ENCODE peak calls at places on chromosomes 1 and 21, in ten cellular contexts. M, Z, A, T, R, G, O, W, V and H are unnamed samples.

GRCh38 chr1:27557596-27558340 is 46.2 kb downstream of the AHDC1 start:
- DNase-seq in M (no peak), Z (no peak), A (no peak), T (no peak), R (peak), G (no peak), O (no peak), W (no peak), V (no peak), H (no peak)

GRCh38 chr21:42731264-42732032 is 78.0 kb downstream of the PDE9A start:
- DNase-seq in M (no peak), Z (no peak), A (no peak), T (no peak), R (no peak), G (no peak), O (no peak), W (no peak), V (no peak), H (no peak)

GRCh38 chr1:34140011-34140676 is 24.9 kb downstream of the CSMD2 start:
- DNase-seq in M (no peak), Z (no peak), A (no peak), T (no peak), R (no peak), G (no peak), O (no peak), W (no peak), V (no peak), H (no peak)

GRCh38 chr1:28199328-28200233 is 23.1 kb upstream of the PTAFR start:
- DNase-seq in M (peak), Z (peak), A (peak), T (no peak), R (no peak), G (no peak), O (no peak), W (no peak), V (peak), H (peak)

GRCh38 chr1:237152506-237153335 is 110.7 kb downstream of the RYR2 start:
- DNase-seq in M (no peak), Z (no peak), A (no peak), T (no peak), R (no peak), G (no peak), O (no peak), W (no peak), V (no peak), H (no peak)

GRCh38 chr1:245858683-245859509 is 648.2 kb downstream of the SMYD3 start:
- DNase-seq in M (no peak), Z (no peak), A (no peak), T (peak), R (peak), G (no peak), O (peak), W (no peak), V (no peak), H (no peak)

GRCh38 chr1:200238311-200238710 is 171.5 kb downstream of the ZNF281 start:
- DNase-seq in M (no peak), Z (no peak), A (no peak), T (no peak), R (no peak), G (no peak), O (no peak), W (no peak), V (no peak), H (no peak)

GRCh38 chr1:15703562-15703961 is 19.4 kb downstream of the PLEKHM2 start:
- DNase-seq in M (no peak), Z (no peak), A (no peak), T (peak), R (no peak), G (no peak), O (no peak), W (no peak), V (no peak), H (no peak)

GRCh38 chr1:58789322-58789856 is 5.5 kb upstream of the JUN start:
- DNase-seq in M (no peak), Z (no peak), A (no peak), T (no peak), R (no peak), G (no peak), O (no peak), W (no peak), V (no peak), H (no peak)

GRCh38 chr1:209454340-209455014 is 129.0 kb upstream of the CAMK1G start:
- DNase-seq in M (no peak), Z (no peak), A (no peak), T (peak), R (no peak), G (no peak), O (no peak), W (no peak), V (no peak), H (no peak)

GRCh38 chr1:167094690-167095089 is 815 bp downstream of the STYXL2 start:
- DNase-seq in M (no peak), Z (no peak), A (no peak), T (peak), R (no peak), G (no peak), O (no peak), W (no peak), V (no peak), H (no peak)

GRCh38 chr1:21517161-21517589 is 8.0 kb downstream of the ALPL start:
- DNase-seq in M (no peak), Z (no peak), A (no peak), T (no peak), R (no peak), G (no peak), O (peak), W (no peak), V (no peak), H (no peak)

GRCh38 chr1:165224504-165224903 is 132.0 kb downstream of the LMX1A start:
- DNase-seq in M (no peak), Z (no peak), A (no peak), T (no peak), R (no peak), G (no peak), O (no peak), W (no peak), V (no peak), H (no peak)